ENCODE peak calls at places on chromosomes 3 and 15, in five cellular contexts. P, T, L, V and J are unnamed samples.

GRCh38 chr3:133077688-133078087 is 39.5 kb downstream of the TMEM108 start:
- DNase-seq in V (no peak), P (no peak), L (no peak), T (no peak), J (no peak)

GRCh38 chr15:92884813-92885461 is 15.2 kb upstream of the CHD2 start:
- DNase-seq in T (no peak), P (peak), L (no peak), V (no peak), J (no peak)

GRCh38 chr3:193948459-193948858 is 187.5 kb upstream of the HES1 start:
- DNase-seq in P (no peak), V (no peak), L (no peak), T (no peak), J (no peak)

GRCh38 chr3:187958432-187959003 is 195.4 kb upstream of the LPP start:
- DNase-seq in T (no peak), V (no peak), L (no peak), P (no peak), J (no peak)

GRCh38 chr3:128188326-128188725 is 35.0 kb downstream of the EEFSEC start:
- DNase-seq in L (peak), T (no peak), V (peak), P (no peak), J (no peak)

GRCh38 chr3:146682176-146682575 is 77.0 kb upstream of the PLSCR5 start:
- DNase-seq in L (no peak), P (no peak), V (no peak), T (no peak), J (no peak)

GRCh38 chr3:30440880-30441279 is 165.5 kb upstream of the TGFBR2 start:
- DNase-seq in V (no peak), P (no peak), L (no peak), T (no peak), J (no peak)

GRCh38 chr15:73936181-73936580 is 9.9 kb downstream of the LOXL1 start:
- DNase-seq in P (no peak), V (no peak), L (no peak), T (no peak), J (no peak)

GRCh38 chr15:91737419-91737818 is 116.1 kb upstream of the SLCO3A1 start:
- DNase-seq in V (no peak), T (no peak), L (no peak), P (no peak), J (no peak)

GRCh38 chr3:107956991-107957467 is 133.8 kb downstream of the CD47 start:
- DNase-seq in P (peak), L (no peak), T (no peak), V (no peak), J (no peak)

GRCh38 chr3:139127101-139127500 is 82.4 kb upstream of the PRR23C start:
- DNase-seq in L (no peak), T (no peak), P (no peak), V (no peak), J (no peak)

GRCh38 chr15:39543651-39544050 is 37.2 kb upstream of the THBS1 start:
- DNase-seq in V (no peak), T (peak), L (peak), P (no peak), J (no peak)

GRCh38 chr3:129119365-129120100 is 2.1 kb downstream of the RAB43 start:
- DNase-seq in P (peak), V (peak), L (no peak), T (no peak), J (no peak)

GRCh38 chr3:13091898-13092620 is 18.8 kb upstream of the IQSEC1 start:
- DNase-seq in V (peak), L (peak), P (peak), T (peak), J (peak)

GRCh38 chr3:55487376-55488241 is 503 bp upstream of the WNT5A start:
- DNase-seq in L (peak), P (peak), V (no peak), T (no peak), J (peak)

GRCh38 chr15:62163847-62164499 is 1.1 kb downstream of the C2CD4B start:
- DNase-seq in P (peak), L (peak), T (no peak), V (no peak), J (peak)

GRCh38 chr3:160400631-160401150 is 1.2 kb downstream of the SMC4 start:
- DNase-seq in P (no peak), L (peak), T (peak), V (no peak), J (no peak)

GRCh38 chr3:126858887-126859286 is 124.0 kb upstream of the PLXNA1 start:
- DNase-seq in T (no peak), V (no peak), P (peak), L (no peak), J (peak)

GRCh38 chr15:64763874-64764273 is 11.5 kb downstream of the RBPMS2 start:
- DNase-seq in T (no peak), L (no peak), P (no peak), V (no peak), J (no peak)

GRCh38 chr3:193702967-193703366 is 110.0 kb downstream of the OPA1 start:
- DNase-seq in T (no peak), P (no peak), V (no peak), L (no peak), J (no peak)

GRCh38 chr3:150106752-150107428 is 136.2 kb upstream of the PFN2 start:
- DNase-seq in V (no peak), P (no peak), L (no peak), T (no peak), J (peak)

GRCh38 chr15:45138814-45139765 is 9.3 kb downstream of the DUOX1 start:
- DNase-seq in P (no peak), L (no peak), T (no peak), V (no peak), J (no peak)

GRCh38 chr3:129305592-129306091 is 27.0 kb downstream of the HMCES start:
- DNase-seq in T (peak), V (no peak), P (peak), L (peak), J (no peak)

GRCh38 chr3:9638939-9639338 is 10.4 kb upstream of the MTMR14 start:
- DNase-seq in L (no peak), P (no peak), V (no peak), T (no peak), J (no peak)

GRCh38 chr15:78264304-78265136 is at the start of gene DNAJA4:
- DNase-seq in P (peak), V (no peak), T (no peak), L (peak), J (no peak)

GRCh38 chr3:38662544-38662943 is 13.1 kb upstream of the SCN5A start:
- DNase-seq in P (peak), L (no peak), T (no peak), V (peak), J (peak)

GRCh38 chr3:171192176-171192854 is 165.8 kb upstream of the SLC2A2 start:
- DNase-seq in T (peak), V (no peak), P (peak), L (no peak), J (peak)

GRCh38 chr3:183591881-183592521 is 36.5 kb upstream of the KLHL6 start:
- DNase-seq in V (no peak), T (no peak), L (no peak), P (peak), J (no peak)

GRCh38 chr3:111650378-111651275 is 55.5 kb upstream of the ZBED2 start:
- DNase-seq in L (no peak), T (no peak), P (no peak), V (peak), J (no peak)

GRCh38 chr3:146326875-146327543 is 76.1 kb upstream of the PLSCR4 start:
- DNase-seq in T (no peak), L (no peak), P (peak), V (peak), J (peak)

GRCh38 chr3:183073839-183074615 is 25.3 kb downstream of the MCCC1 start:
- DNase-seq in V (no peak), T (no peak), P (peak), L (no peak), J (no peak)

GRCh38 chr3:15754047-15754446 is 43.7 kb downstream of the ANKRD28 start:
- DNase-seq in P (no peak), T (no peak), L (no peak), V (no peak), J (peak)

GRCh38 chr15:31758126-31758525 is 272.2 kb upstream of the CHRNA7 start:
- DNase-seq in P (peak), L (no peak), V (no peak), T (no peak), J (peak)

GRCh38 chr3:141378556-141378955 is 10.3 kb downstream of the ZBTB38 start:
- DNase-seq in T (no peak), P (no peak), L (no peak), V (no peak), J (no peak)
- H3K27ac ChIP-seq in T (no peak), P (no peak), L (no peak), V (no peak), J (no peak)

GRCh38 chr15:85993116-85993515 is 86.6 kb upstream of the AGBL1 start:
- DNase-seq in T (no peak), L (no peak), P (no peak), V (no peak), J (no peak)

GRCh38 chr15:85988741-85989140 is 90.9 kb upstream of the AGBL1 start:
- DNase-seq in L (no peak), P (no peak), T (no peak), V (no peak), J (no peak)

GRCh38 chr15:85997618-85998017 is 82.1 kb upstream of the AGBL1 start:
- DNase-seq in V (no peak), P (no peak), T (no peak), L (no peak), J (no peak)

DNA sequence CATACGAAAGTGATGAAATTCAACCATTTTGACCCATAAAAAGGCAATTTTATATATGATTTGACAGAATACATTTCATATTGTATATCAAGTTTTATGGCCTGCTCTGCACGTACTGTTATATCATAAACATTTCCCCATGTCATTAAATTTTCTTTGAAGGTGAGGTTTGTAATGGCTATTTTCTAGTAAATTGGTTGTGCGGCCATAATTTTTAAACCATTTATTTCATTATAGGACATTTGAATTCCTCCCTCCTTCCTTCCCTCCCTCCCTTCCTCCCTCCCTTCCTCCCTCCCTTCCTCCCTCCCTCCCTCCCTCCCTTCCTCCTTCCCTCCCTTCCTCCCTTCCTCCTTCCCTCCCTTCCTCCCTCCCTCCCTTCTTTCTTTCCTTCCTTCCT is 87.4 kb upstream of the AGBL1 start:
- DNase-seq in T (no peak), L (no peak), V (no peak), P (no peak), J (no peak)
- TF ChIP-seq JUN in T (no peak), L (no peak), V (no peak), P (no peak), J (no peak)

DNA sequence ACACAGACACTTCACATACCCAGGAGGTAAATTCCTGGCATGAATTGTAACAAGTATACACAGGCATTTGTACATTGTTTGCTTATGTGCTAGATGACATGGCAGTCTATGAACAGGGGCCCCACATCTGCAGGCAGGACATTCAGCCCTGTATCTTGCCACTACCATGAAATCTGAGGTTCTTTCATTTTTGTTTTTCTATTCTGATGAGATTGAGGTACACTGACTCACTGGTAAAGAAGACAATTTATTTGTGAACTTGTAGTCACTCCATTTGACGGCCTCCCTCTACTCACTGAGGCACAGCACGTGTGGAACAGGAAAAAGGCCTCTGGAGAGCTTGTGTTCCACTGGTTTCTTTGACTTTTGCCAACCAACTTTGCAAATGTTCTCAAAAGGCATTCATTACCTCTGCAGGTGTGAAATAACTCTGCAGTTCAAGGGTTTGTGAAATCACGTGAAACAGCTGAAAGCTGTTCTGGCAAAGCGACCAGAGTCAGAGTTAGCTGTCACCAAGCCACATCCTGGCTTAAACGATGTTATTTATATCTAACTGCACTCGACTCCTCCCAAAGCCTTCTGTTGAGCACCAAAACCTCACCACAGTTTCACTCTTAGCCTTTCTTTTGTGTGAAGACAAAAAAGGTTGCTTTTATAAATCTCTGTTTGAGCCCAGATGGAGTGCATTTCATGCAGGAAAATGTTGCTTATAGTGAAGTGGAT is 401.4 kb upstream of the CFAP20DC start:
- DNase-seq in T (no peak), P (no peak), L (no peak), V (no peak), J (no peak)
- H3K27ac ChIP-seq in T (no peak), P (no peak), L (no peak), V (no peak), J (no peak)

DNA sequence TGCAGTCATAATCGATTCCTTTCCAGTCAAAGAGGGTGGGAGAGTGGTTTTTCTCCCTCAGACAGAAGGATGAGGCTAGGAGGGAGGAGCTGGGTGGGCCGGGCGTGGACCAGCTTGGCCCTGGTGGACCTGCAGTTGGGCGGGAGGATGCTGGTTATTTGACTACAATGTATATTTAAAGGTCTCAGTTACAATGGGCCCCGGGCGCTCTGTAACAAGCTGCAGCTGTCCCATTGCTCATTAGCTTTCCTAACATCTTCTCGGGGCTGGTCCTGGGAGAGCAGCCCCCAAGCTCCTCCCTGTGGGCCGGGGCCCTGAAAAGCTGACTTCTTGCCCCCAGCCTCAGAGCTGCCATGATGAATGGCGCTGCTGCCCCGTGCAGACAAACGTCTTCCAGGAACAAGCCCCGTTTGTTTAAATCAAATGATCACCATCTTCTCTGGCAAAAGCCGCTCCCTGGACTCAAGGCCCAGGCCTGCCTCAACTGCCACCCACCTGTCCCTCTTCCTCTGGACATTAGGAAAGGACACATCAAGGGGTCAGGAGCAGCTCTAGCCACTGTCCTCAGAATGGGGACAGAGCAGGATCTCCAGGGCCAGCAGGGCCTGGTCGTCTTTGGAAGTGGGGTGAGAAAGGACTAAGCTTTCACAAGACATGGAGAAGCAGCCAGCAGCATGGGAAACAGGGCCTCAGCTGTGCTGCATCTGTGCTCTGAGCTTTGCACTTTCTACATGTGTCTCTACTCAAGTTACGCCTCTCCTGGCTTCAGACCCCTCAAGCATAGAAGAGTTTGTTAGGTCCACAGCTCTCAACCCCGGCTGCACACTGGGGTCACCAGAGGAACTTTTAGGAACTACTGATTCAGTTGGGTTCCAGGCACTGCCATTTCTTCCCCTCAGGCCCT is 38.6 kb downstream of the MAGEF1 start:
- DNase-seq in L (no peak), P (no peak), T (no peak), V (no peak), J (no peak)
- TF ChIP-seq JUN in L (no peak), P (no peak), T (no peak), V (no peak), J (no peak)

GRCh38 chr3:73433681-73434080 is 191.1 kb downstream of the PDZRN3 start:
- DNase-seq in P (no peak), V (no peak), T (no peak), L (no peak), J (no peak)
- H3K27ac ChIP-seq in P (no peak), V (no peak), T (no peak), L (no peak), J (no peak)

GRCh38 chr3:168581718-168582332 is 486.1 kb upstream of the GOLIM4 start:
- DNase-seq in P (no peak), T (no peak), L (no peak), V (no peak), J (no peak)
- TF ChIP-seq JUN in P (no peak), T (no peak), L (no peak), V (no peak), J (no peak)

GRCh38 chr15:98903377-98904018 is 104.1 kb downstream of the PGPEP1L start:
- DNase-seq in P (peak), L (no peak), T (no peak), V (no peak), J (peak)

GRCh38 chr15:98900382-98900781 is 107.2 kb downstream of the PGPEP1L start:
- DNase-seq in T (no peak), L (no peak), P (no peak), V (no peak), J (no peak)

GRCh38 chr15:98904466-98905048 is 103.0 kb downstream of the PGPEP1L start:
- DNase-seq in L (no peak), T (peak), P (peak), V (peak), J (peak)

GRCh38 chr15:98899266-98900021 is 108.1 kb downstream of the PGPEP1L start:
- DNase-seq in V (no peak), T (no peak), L (no peak), P (no peak), J (no peak)

DNA sequence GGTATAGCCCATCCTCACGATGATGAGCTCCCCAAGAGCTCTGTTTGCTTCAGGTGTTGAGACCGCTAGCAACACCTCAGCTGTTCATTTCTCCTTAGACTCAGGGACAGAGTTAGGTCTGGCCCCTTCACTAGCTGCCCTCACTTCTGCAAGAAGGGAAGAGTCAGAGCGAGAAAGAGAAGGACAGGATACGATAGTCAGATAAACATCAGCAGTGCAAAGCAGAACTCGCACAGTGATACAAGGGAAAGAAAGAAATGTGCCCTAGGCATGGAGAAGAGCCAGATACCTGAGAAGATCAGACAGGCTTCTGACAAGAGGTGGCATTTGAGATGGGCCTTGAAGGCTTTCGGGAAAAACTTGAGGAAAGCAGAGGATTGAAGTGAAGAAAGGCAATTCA is 106.2 kb downstream of the PGPEP1L start:
- DNase-seq in T (no peak), P (no peak), L (no peak), V (no peak), J (no peak)
- H3K27ac ChIP-seq in T (no peak), P (no peak), L (no peak), V (no peak), J (peak)

GRCh38 chr3:196655496-196655895 is 16.0 kb downstream of the NRROS start:
- DNase-seq in V (no peak), T (no peak), L (no peak), P (no peak), J (no peak)

GRCh38 chr3:196654006-196654405 is 14.5 kb downstream of the NRROS start:
- DNase-seq in P (no peak), T (no peak), L (no peak), V (no peak), J (no peak)

GRCh38 chr3:196650740-196651311 is 11.3 kb downstream of the NRROS start:
- DNase-seq in P (peak), T (peak), L (no peak), V (peak), J (peak)

GRCh38 chr3:196653127-196653795 is 13.8 kb downstream of the NRROS start:
- DNase-seq in L (no peak), P (no peak), T (no peak), V (no peak), J (no peak)

GRCh38 chr3:196654691-196655090 is 15.2 kb downstream of the NRROS start:
- DNase-seq in P (no peak), V (no peak), T (no peak), L (no peak), J (no peak)
- TF ChIP-seq JUN in P (no peak), V (no peak), T (no peak), L (no peak), J (no peak)